ENCODE peak calls at places on chromosomes 12 and 14, in seven cellular contexts. S is neural progenitor cell, I is AG09309, F is cardiac muscle cell, U is AG10803, T is astrocyte of the spinal cord, W is adrenal gland. O is an unnamed sample.

GRCh38 chr14:36271939-36272907 is 48.2 kb downstream of the MBIP start:
- DNase-seq in S (no peak), I (no peak), F (no peak), U (peak), T (peak), W (no peak), O (peak)

GRCh38 chr12:48768736-48769135 is 20.2 kb downstream of the ADCY6 start:
- DNase-seq in S (no peak), I (no peak), F (no peak), U (no peak), T (no peak), W (no peak), O (no peak)

GRCh38 chr12:83067981-83068380 is 381.3 kb downstream of the TMTC2 start:
- DNase-seq in S (no peak), I (no peak), F (no peak), U (no peak), T (no peak), W (no peak), O (no peak)

GRCh38 chr14:68634874-68635601 is 157.8 kb downstream of the ZFP36L1 start:
- DNase-seq in S (no peak), I (no peak), F (no peak), U (no peak), T (no peak), W (no peak), O (no peak)

GRCh38 chr12:126019385-126019784 is 954.1 kb downstream of the AACS start:
- DNase-seq in S (no peak), I (no peak), F (no peak), U (no peak), T (no peak), W (no peak), O (no peak)

GRCh38 chr14:36518586-36519430 is 1.2 kb downstream of the NKX2-1 start:
- DNase-seq in S (peak), I (no peak), F (no peak), U (no peak), T (no peak), W (no peak), O (no peak)

GRCh38 chr12:67650127-67650495 is 1.6 kb downstream of the DYRK2 start:
- DNase-seq in S (peak), I (no peak), F (peak), U (no peak), T (peak), W (peak), O (no peak)

GRCh38 chr14:90562652-90563051 is 165.8 kb downstream of the CALM1 start:
- DNase-seq in S (no peak), I (no peak), F (no peak), U (no peak), T (no peak), W (no peak), O (no peak)

GRCh38 chr14:69005432-69006148 is 26.5 kb upstream of the ACTN1 start:
- DNase-seq in S (peak), I (peak), F (no peak), U (peak), T (peak), W (peak), O (peak)

GRCh38 chr12:62660763-62661162 is 194.1 kb downstream of the MON2 start:
- DNase-seq in S (no peak), I (peak), F (no peak), U (peak), T (peak), W (no peak), O (peak)
- H3K4me3 ChIP-seq in S (no peak), I (no peak), F (no peak), U (no peak), T (no peak), W (no peak), O (no peak)

DNA sequence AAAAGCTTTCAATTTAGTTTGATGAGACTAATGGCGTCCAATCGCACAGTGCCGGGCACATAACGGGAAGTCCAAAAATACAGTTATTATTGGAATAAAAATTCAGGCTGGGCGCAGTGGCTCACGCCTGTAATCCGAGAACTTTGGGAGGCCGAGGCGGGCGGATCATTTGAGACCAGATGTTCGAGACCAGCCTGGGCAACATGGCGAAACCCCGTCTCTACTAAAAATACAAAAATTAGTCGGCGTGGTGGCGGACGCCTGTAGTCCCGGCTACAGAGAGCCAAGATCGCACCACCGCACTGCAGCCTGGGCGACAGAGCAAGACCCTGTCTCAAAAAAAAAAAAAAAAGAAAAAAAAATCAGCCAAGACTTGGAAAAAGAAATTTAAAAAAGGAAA is 1.2 kb upstream of the FKBP4 start:
- DNase-seq in S (no peak), I (no peak), F (no peak), U (no peak), T (no peak), W (no peak), O (no peak)
- TF ChIP-seq CTCF in S (no peak), I (no peak), F (no peak), U (no peak), T (no peak), W (no peak), O (no peak)

GRCh38 chr12:79143803-79144202 is 279.2 kb downstream of the SYT1 start:
- DNase-seq in S (no peak), I (no peak), F (no peak), U (no peak), T (no peak), W (no peak), O (no peak)
- H3K4me3 ChIP-seq in S (no peak), I (no peak), F (no peak), U (no peak), T (no peak), W (no peak), O (no peak)

DNA sequence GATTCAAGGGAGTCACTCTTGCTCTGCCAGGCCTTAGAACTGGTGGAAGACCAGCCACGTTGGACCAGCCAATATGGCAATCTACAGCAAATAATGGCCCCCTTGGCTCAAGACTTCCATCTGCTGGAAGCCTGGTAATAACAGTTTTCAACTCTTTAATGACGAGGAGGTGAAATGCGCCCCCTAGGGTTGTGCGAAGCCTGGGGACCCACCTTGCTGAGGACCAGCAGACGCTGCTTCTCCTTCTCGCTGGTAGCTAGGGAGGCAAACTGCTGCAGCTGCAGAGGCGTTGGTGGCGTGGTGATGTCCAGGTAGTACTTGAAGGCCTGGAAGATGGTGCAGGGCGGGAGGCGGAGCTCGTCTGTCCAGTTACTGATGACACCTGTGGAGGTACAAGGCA is 41.5 kb upstream of the FBXO21 start:
- DNase-seq in S (no peak), I (no peak), F (no peak), U (no peak), T (no peak), W (no peak), O (no peak)
- TF ChIP-seq CTCF in S (peak), I (no peak), F (no peak), U (no peak), T (no peak), W (no peak), O (no peak)

DNA sequence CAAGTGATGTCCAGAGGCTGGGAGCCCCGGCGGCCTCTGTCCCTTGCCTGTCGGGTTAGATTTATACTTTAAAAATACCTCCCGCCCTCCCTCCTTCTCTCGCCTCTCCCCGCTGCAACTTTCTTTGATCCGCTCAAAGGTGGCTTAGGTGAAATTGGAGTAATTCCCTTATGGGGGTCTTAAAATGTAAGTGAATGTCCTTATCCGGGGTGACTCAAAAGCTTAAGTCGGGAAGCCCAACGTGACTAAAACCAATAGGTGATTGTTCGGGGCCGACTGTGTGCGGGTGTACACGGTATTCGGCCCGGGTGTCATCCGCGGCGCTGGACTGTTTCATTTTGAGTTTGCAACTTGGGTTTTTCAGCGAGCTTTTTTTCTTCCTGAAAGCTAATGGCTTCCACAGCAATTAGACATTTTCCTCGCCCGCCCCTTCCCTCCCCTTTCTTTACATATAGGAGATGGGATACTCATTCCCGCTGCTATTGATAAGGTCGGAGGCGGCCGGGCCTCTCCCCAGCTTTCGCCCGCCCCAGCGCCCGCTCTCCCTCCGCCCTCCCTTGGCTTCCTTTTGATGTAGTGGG is 2.0 kb upstream of the CCND2 start:
- DNase-seq in S (peak), I (no peak), F (peak), U (no peak), T (no peak), W (peak), O (no peak)
- H3K4me3 ChIP-seq in S (peak), I (no peak), F (peak), U (peak), T (peak), W (peak), O (peak)

GRCh38 chr14:54338696-54339317 is 58.0 kb upstream of the CDKN3 start:
- DNase-seq in S (peak), I (peak), F (peak), U (peak), T (peak), W (no peak), O (peak)
- TF ChIP-seq CTCF in S (peak), I (peak), F (peak), U (peak), T (peak), W (peak), O (peak)

DNA sequence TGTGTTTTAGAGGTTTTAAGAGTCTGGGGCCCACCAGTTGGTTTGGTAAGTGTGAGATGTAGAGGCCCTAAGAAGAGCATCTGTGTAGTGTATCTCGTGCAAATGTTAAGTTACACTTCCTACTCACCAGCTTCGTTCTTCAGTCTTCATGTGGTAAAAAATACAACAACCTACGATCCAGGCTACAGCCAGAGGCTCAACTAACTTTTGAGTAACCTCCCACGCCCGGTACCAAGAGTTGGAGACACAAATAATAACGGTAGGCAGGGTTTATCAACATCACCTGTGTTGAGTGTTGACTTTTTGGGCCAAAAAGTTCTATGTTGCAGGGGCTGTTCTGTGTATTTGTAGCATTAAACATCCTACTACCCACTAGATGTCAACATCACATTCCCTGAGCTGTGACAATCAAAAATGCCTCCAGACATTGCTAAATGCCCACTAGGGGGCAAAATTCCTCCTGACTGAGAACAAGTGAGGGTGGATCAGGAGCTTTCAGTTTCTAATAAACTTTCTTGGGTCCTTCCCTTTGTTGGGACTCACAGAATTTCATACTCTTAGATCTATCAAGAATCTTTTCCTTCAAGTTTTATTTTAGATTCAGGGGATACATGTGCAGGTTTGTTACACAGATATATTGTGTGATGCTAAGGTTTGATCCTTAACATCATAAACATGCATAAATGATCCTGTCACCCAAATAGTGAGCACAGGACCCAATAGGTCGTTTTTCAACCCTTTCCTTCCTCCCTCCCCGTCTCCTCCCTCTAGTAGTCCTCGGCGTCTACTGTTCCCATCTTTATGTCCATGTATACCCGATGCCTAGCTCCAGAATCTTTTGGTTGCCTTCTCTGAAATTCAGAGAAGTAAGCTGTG is 94.7 kb downstream of the SLC2A13 start:
- DNase-seq in S (peak), I (peak), F (peak), U (peak), T (peak), W (peak), O (peak)
- H3K4me3 ChIP-seq in S (no peak), I (no peak), F (no peak), U (peak), T (no peak), W (no peak), O (no peak)

DNA sequence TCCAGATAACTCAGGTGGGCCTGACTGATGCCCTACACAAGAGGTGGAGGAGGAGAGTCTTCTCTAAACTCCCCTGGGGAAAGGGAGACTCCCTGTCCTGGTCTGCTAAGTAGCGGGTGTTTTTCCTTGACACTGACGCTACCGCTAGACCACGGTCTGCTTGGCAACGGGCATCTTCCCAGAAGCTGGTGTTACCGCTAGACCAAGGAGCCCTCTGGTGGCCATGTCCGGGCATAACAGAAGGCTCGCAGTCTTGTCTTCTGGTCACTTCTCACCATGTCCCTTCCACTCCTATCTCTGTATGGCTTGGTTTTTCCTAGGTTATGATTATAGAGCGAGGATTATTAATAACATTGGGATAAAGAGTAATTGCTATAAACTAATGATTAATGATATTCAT is 965.5 kb downstream of the TMEM121 start:
- DNase-seq in S (no peak), I (no peak), F (no peak), U (no peak), T (no peak), W (no peak), O (peak)
- TF ChIP-seq CTCF in S (peak), I (peak), F (no peak), U (peak), T (peak), W (peak), O (peak)